ENCODE peak calls at places on chromosome 20, in ten cellular contexts. J is CD4-positive, alpha-beta T cell; V is GM20000; B is mammary epithelial cell; K is choroid plexus epithelial cell; X is colonic mucosa; T is upper lobe of right lung; D is fibroblast of lung; R is adrenal gland; S is mesothelial cell of epicardium. A is an unnamed sample.

GRCh38 chr20:23568320-23569011 is at the start of gene CST9L:
- DNase-seq in T (peak; percentile 40), X (no peak), D (no peak), K (no peak), S (no peak), V (no peak), B (no peak), J (no peak), R (no peak), A (no peak)

GRCh38 chr20:61447950-61448349 is 195.9 kb downstream of the CDH4 start:
- DNase-seq in T (no peak), S (no peak), X (no peak), K (no peak), R (no peak), D (no peak), J (no peak), V (no peak), B (no peak), A (no peak)

GRCh38 chr20:43846516-43846905 is 68.1 kb upstream of the TOX2 start:
- DNase-seq in R (no peak), T (no peak), X (no peak), J (no peak), B (no peak), K (no peak), V (no peak), S (no peak), D (no peak), A (no peak)

GRCh38 chr20:17530716-17531536 is at the start of gene BFSP1:
- DNase-seq in T (peak; percentile 82), S (peak; percentile 47), J (peak; percentile 32), V (peak; percentile 60), K (peak; percentile 72), D (peak; percentile 65), B (peak; percentile 58), X (peak; percentile 72), R (peak; percentile 67), A (peak; percentile 89)

GRCh38 chr20:378961-379336 is 1.6 kb upstream of the TRIB3 start:
- DNase-seq in D (no peak), X (no peak), V (no peak), K (no peak), S (no peak), J (no peak), B (no peak), T (no peak), R (no peak), A (no peak)

GRCh38 chr20:10971096-10971495 is 297.3 kb upstream of the JAG1 start:
- DNase-seq in D (peak; percentile 15), K (no peak), T (no peak), B (peak; percentile 71), X (no peak), J (no peak), V (no peak), S (no peak), R (no peak), A (no peak)

GRCh38 chr20:56826306-56826970 is 197.3 kb downstream of the TFAP2C start:
- DNase-seq in D (no peak), J (no peak), K (no peak), V (no peak), T (no peak), X (no peak), R (no peak), S (no peak), B (no peak), A (no peak)

GRCh38 chr20:32485126-32485769 is 99.9 kb downstream of the NOL4L start:
- DNase-seq in S (no peak), X (peak; percentile 90), J (peak; percentile 82), V (peak; percentile 81), D (peak; percentile 75), T (peak; percentile 80), R (peak; percentile 73), K (peak; percentile 91), B (peak; percentile 60), A (peak; percentile 91)

GRCh38 chr20:946826-947225 is 30.7 kb upstream of the ANGPT4 start:
- DNase-seq in J (no peak), S (no peak), K (no peak), X (no peak), B (no peak), D (no peak), R (no peak), T (no peak), V (no peak), A (no peak)

GRCh38 chr20:59813948-59814834 is 119.2 kb downstream of the SYCP2 start:
- DNase-seq in X (no peak), T (no peak), R (no peak), D (no peak), J (no peak), V (no peak), S (no peak), K (no peak), B (no peak), A (peak; percentile 75)

GRCh38 chr20:32249030-32249738 is 28.3 kb upstream of the KIF3B start:
- DNase-seq in V (no peak), D (no peak), R (no peak), B (no peak), X (no peak), T (no peak), J (peak; percentile 5), S (no peak), K (no peak), A (no peak)

GRCh38 chr20:53579581-53580375 is 13.9 kb downstream of the ZNF217 start:
- DNase-seq in K (peak; percentile 71), X (peak; percentile 51), T (no peak), B (peak; percentile 80), D (peak; percentile 69), J (no peak), S (no peak), R (no peak), V (no peak), A (peak; percentile 30)

GRCh38 chr20:1875762-1876161 is 19.4 kb upstream of the SIRPA start:
- DNase-seq in R (no peak), J (no peak), X (no peak), T (no peak), K (no peak), D (no peak), B (no peak), V (no peak), S (no peak), A (no peak)

GRCh38 chr20:55649254-55649653 is 356.1 kb downstream of the CBLN4 start:
- DNase-seq in R (no peak), B (peak; percentile 4), D (no peak), J (no peak), T (no peak), V (no peak), X (no peak), K (no peak), S (no peak), A (no peak)

GRCh38 chr20:48416002-48416401 is 411.8 kb downstream of the PREX1 start:
- DNase-seq in S (no peak), J (no peak), R (no peak), K (no peak), T (no peak), D (no peak), X (no peak), B (peak; percentile 2), V (peak; percentile 54), A (no peak)

GRCh38 chr20:19771031-19771430 is 13.0 kb downstream of the RIN2 start:
- DNase-seq in B (no peak), R (no peak), T (no peak), V (no peak), X (no peak), K (no peak), S (no peak), J (no peak), D (no peak), A (no peak)
- TF ChIP-seq CTCF in B (no peak), R (no peak), T (no peak), V (no peak), X (no peak), K (no peak), S (no peak), J (no peak), D (no peak), A (no peak)

DNA sequence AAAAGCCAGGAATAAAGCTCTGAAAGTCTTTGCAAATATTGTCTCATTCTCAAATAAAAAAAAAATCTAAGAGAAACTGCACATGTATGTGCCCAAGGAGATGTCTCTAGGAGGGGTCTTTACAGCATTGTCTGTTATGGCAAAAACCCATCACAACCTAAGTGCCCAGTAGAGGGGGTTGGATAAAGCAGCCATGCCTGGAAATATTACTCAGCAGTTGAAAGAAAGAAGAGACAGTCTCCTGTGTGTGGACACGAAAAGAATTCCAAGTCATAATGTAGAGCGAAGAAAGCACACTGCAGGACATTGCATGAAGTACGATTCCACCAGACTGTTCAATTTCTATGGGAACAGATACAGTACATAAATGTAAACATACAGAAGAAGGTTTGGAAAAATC is 7.3 kb upstream of the TGM2 start:
- DNase-seq in X (no peak), K (peak; percentile 60), S (no peak), V (no peak), R (no peak), B (no peak), D (peak; percentile 65), T (no peak), J (no peak), A (no peak)
- TF ChIP-seq CTCF in X (no peak), K (peak; percentile 56), S (no peak), V (no peak), R (no peak), B (peak; percentile 17), D (peak; percentile 24), T (no peak), J (no peak), A (peak; percentile 61)

DNA sequence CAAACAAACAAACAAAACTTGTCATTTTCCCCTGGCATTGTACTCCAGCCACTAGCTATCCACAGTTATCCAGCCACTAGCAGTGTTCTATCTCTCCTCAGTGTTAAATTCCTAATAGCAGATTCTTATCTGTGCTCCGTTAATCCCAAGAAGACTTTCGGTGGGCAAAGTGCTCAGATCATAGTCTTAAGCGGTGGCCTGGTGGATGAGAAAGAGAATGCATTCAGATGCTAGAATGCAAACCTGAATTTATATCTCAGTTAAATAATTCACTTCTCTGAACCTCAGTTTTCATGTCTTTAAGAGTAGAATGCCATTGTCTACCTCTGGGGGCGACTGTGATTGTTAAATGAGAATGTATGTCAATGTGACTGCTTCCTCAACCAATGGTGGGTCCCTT is 47.7 kb upstream of the KCNG1 start:
- DNase-seq in D (no peak), T (no peak), S (no peak), X (no peak), R (no peak), V (no peak), B (no peak), K (no peak), J (no peak), A (no peak)
- TF ChIP-seq CTCF in D (no peak), T (no peak), S (no peak), X (no peak), R (no peak), V (no peak), B (no peak), K (no peak), J (no peak), A (no peak)

DNA sequence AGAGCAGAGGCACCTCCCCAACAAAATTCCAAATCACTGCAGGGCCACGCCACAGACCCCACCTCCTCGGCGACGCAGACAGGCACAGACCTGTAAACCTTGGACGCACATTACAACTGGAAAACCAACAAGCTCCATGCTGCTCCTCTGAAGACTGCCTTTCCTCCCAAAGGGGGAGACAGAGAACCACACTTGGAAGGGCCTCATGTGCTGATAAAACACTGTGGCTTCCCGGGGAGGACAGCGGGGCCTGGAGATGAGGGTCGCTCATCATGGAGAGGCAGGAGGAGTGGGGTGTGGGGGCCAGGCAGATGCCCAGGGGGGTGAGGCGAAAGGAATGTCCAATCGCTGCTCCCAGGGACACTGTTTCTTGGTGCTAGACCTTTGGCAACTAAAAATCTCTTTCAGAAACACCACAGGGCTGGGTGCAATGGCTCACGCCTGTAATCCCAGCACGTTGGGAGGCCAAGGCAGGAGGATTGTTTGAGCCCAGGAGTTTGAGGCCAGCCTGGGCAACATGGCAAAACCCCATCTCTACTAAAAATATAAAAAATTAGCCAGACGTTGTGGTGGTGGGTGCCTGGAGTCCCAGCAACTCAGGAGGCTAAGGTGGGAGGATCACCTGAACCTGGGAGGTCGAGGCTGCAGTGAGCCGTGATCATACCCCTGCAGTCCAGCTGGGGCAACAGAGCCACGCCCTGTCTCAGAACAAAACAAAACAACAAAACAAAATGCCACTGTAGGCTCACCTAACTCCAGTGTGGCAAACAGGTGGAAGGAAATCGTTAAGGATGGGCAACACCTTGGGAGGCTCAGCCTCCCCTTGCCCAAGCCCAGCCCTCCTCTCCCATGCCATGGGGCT is 53.8 kb downstream of the ABHD12 start:
- DNase-seq in B (peak; percentile 76), J (no peak), R (no peak), X (no peak), D (peak; percentile 45), T (no peak), V (no peak), S (no peak), K (peak; percentile 79), A (no peak)
- TF ChIP-seq CTCF in B (peak; percentile 67), J (no peak), R (no peak), X (no peak), D (peak; percentile 56), T (peak; percentile 6), V (no peak), S (no peak), K (peak; percentile 83), A (peak; percentile 44)